ENCODE peak calls at places on chromosome 13, in ten cellular contexts. One of them, this sample, is unnamed.

GRCh38 chr13:104318121-104318520 is 1251.9 kb upstream of the SLC10A2 start:
- DNase-seq in brain microvascular endothelial cell: peak; percentile 71
- DNase-seq in nephron progenitor cell: no peak
- DNase-seq in GM23338: peak; percentile 15
- DNase-seq in left ventricle myocardium inferior: no peak
- DNase-seq in mucosa of descending colon: no peak
- DNase-seq in mesothelial cell of epicardium: no peak
- DNase-seq in progenitor cell of endocrine pancreas: no peak
- DNase-seq in cardiac fibroblast: peak; percentile 58
- DNase-seq in activated CD8-positive, alpha-beta T cell treated with anti-CD3 and anti-CD28 coated beads for 36 hours: no peak
- DNase-seq in this sample: no peak

GRCh38 chr13:78046349-78046748 is 127.7 kb upstream of the EDNRB start:
- DNase-seq in progenitor cell of endocrine pancreas: no peak
- DNase-seq in cardiac fibroblast: no peak
- DNase-seq in mesothelial cell of epicardium: no peak
- DNase-seq in brain microvascular endothelial cell: no peak
- DNase-seq in GM23338: no peak
- DNase-seq in left ventricle myocardium inferior: no peak
- DNase-seq in nephron progenitor cell: no peak
- DNase-seq in activated CD8-positive, alpha-beta T cell treated with anti-CD3 and anti-CD28 coated beads for 36 hours: no peak
- DNase-seq in mucosa of descending colon: no peak
- DNase-seq in this sample: no peak

GRCh38 chr13:39047560-39047959 is 9.3 kb downstream of the NHLRC3 start:
- DNase-seq in nephron progenitor cell: no peak
- DNase-seq in brain microvascular endothelial cell: no peak
- DNase-seq in mucosa of descending colon: no peak
- DNase-seq in GM23338: peak; percentile 80
- DNase-seq in cardiac fibroblast: no peak
- DNase-seq in left ventricle myocardium inferior: no peak
- DNase-seq in mesothelial cell of epicardium: no peak
- DNase-seq in activated CD8-positive, alpha-beta T cell treated with anti-CD3 and anti-CD28 coated beads for 36 hours: no peak
- DNase-seq in progenitor cell of endocrine pancreas: no peak
- DNase-seq in this sample: no peak

GRCh38 chr13:34462843-34463242 is 479.2 kb upstream of the NBEA start:
- DNase-seq in brain microvascular endothelial cell: peak; percentile 72
- DNase-seq in GM23338: no peak
- DNase-seq in left ventricle myocardium inferior: peak; percentile 17
- DNase-seq in cardiac fibroblast: peak; percentile 40
- DNase-seq in mesothelial cell of epicardium: no peak
- DNase-seq in progenitor cell of endocrine pancreas: no peak
- DNase-seq in nephron progenitor cell: no peak
- DNase-seq in activated CD8-positive, alpha-beta T cell treated with anti-CD3 and anti-CD28 coated beads for 36 hours: no peak
- DNase-seq in mucosa of descending colon: no peak
- DNase-seq in this sample: no peak

GRCh38 chr13:79533781-79534400 is 52.9 kb downstream of the NDFIP2 start:
- DNase-seq in activated CD8-positive, alpha-beta T cell treated with anti-CD3 and anti-CD28 coated beads for 36 hours: no peak
- DNase-seq in left ventricle myocardium inferior: no peak
- DNase-seq in mucosa of descending colon: no peak
- DNase-seq in cardiac fibroblast: peak; percentile 35
- DNase-seq in mesothelial cell of epicardium: no peak
- DNase-seq in progenitor cell of endocrine pancreas: no peak
- DNase-seq in brain microvascular endothelial cell: no peak
- DNase-seq in nephron progenitor cell: no peak
- DNase-seq in GM23338: no peak
- DNase-seq in this sample: no peak

GRCh38 chr13:114044486-114044885 is 70.6 kb upstream of the C13orf46 start:
- DNase-seq in mucosa of descending colon: no peak
- DNase-seq in cardiac fibroblast: peak; percentile 71
- DNase-seq in GM23338: no peak
- DNase-seq in activated CD8-positive, alpha-beta T cell treated with anti-CD3 and anti-CD28 coated beads for 36 hours: no peak
- DNase-seq in progenitor cell of endocrine pancreas: no peak
- DNase-seq in left ventricle myocardium inferior: no peak
- DNase-seq in mesothelial cell of epicardium: no peak
- DNase-seq in brain microvascular endothelial cell: no peak
- DNase-seq in nephron progenitor cell: no peak
- DNase-seq in this sample: no peak

GRCh38 chr13:111412251-111412650 is 91.8 kb downstream of the TEX29 start:
- DNase-seq in GM23338: no peak
- DNase-seq in cardiac fibroblast: no peak
- DNase-seq in brain microvascular endothelial cell: no peak
- DNase-seq in mesothelial cell of epicardium: no peak
- DNase-seq in activated CD8-positive, alpha-beta T cell treated with anti-CD3 and anti-CD28 coated beads for 36 hours: no peak
- DNase-seq in mucosa of descending colon: no peak
- DNase-seq in left ventricle myocardium inferior: no peak
- DNase-seq in nephron progenitor cell: no peak
- DNase-seq in progenitor cell of endocrine pancreas: no peak
- DNase-seq in this sample: no peak

GRCh38 chr13:43728411-43728810 is 58.4 kb downstream of the ENOX1 start:
- DNase-seq in activated CD8-positive, alpha-beta T cell treated with anti-CD3 and anti-CD28 coated beads for 36 hours: no peak
- DNase-seq in left ventricle myocardium inferior: no peak
- DNase-seq in progenitor cell of endocrine pancreas: no peak
- DNase-seq in nephron progenitor cell: no peak
- DNase-seq in mesothelial cell of epicardium: no peak
- DNase-seq in GM23338: no peak
- DNase-seq in mucosa of descending colon: no peak
- DNase-seq in cardiac fibroblast: no peak
- DNase-seq in brain microvascular endothelial cell: no peak
- DNase-seq in this sample: no peak

GRCh38 chr13:112696001-112696868 is 6.4 kb downstream of the ATP11A start:
- DNase-seq in mesothelial cell of epicardium: no peak
- DNase-seq in progenitor cell of endocrine pancreas: no peak
- DNase-seq in activated CD8-positive, alpha-beta T cell treated with anti-CD3 and anti-CD28 coated beads for 36 hours: no peak
- DNase-seq in left ventricle myocardium inferior: no peak
- DNase-seq in cardiac fibroblast: no peak
- DNase-seq in mucosa of descending colon: no peak
- DNase-seq in brain microvascular endothelial cell: no peak
- DNase-seq in nephron progenitor cell: no peak
- DNase-seq in GM23338: no peak
- DNase-seq in this sample: no peak

GRCh38 chr13:109479991-109480696 is 306.2 kb downstream of the IRS2 start:
- DNase-seq in cardiac fibroblast: peak; percentile 66
- DNase-seq in mucosa of descending colon: no peak
- DNase-seq in progenitor cell of endocrine pancreas: no peak
- DNase-seq in nephron progenitor cell: no peak
- DNase-seq in mesothelial cell of epicardium: no peak
- DNase-seq in left ventricle myocardium inferior: no peak
- DNase-seq in activated CD8-positive, alpha-beta T cell treated with anti-CD3 and anti-CD28 coated beads for 36 hours: no peak
- DNase-seq in brain microvascular endothelial cell: peak; percentile 72
- DNase-seq in GM23338: no peak
- DNase-seq in this sample: no peak

GRCh38 chr13:60134376-60134775 is 29.4 kb downstream of the DIAPH3 start:
- DNase-seq in progenitor cell of endocrine pancreas: no peak
- DNase-seq in mesothelial cell of epicardium: no peak
- DNase-seq in activated CD8-positive, alpha-beta T cell treated with anti-CD3 and anti-CD28 coated beads for 36 hours: peak; percentile 2
- DNase-seq in GM23338: peak; percentile 80
- DNase-seq in cardiac fibroblast: peak; percentile 45
- DNase-seq in nephron progenitor cell: no peak
- DNase-seq in left ventricle myocardium inferior: no peak
- DNase-seq in brain microvascular endothelial cell: no peak
- DNase-seq in mucosa of descending colon: no peak
- DNase-seq in this sample: no peak

GRCh38 chr13:104571161-104571889 is 1505.1 kb upstream of the SLC10A2 start:
- DNase-seq in left ventricle myocardium inferior: no peak
- DNase-seq in cardiac fibroblast: peak; percentile 85
- DNase-seq in mucosa of descending colon: no peak
- DNase-seq in mesothelial cell of epicardium: peak; percentile 75
- DNase-seq in activated CD8-positive, alpha-beta T cell treated with anti-CD3 and anti-CD28 coated beads for 36 hours: peak; percentile 21
- DNase-seq in nephron progenitor cell: peak; percentile 60
- DNase-seq in brain microvascular endothelial cell: peak; percentile 99
- DNase-seq in progenitor cell of endocrine pancreas: peak; percentile 56
- DNase-seq in GM23338: peak; percentile 79
- DNase-seq in this sample: no peak

GRCh38 chr13:100130092-100130491 is 41.2 kb downstream of the PCCA start:
- DNase-seq in GM23338: peak; percentile 41
- DNase-seq in nephron progenitor cell: no peak
- DNase-seq in mucosa of descending colon: no peak
- DNase-seq in left ventricle myocardium inferior: no peak
- DNase-seq in activated CD8-positive, alpha-beta T cell treated with anti-CD3 and anti-CD28 coated beads for 36 hours: no peak
- DNase-seq in progenitor cell of endocrine pancreas: no peak
- DNase-seq in brain microvascular endothelial cell: no peak
- DNase-seq in mesothelial cell of epicardium: no peak
- DNase-seq in cardiac fibroblast: peak; percentile 27
- DNase-seq in this sample: no peak

GRCh38 chr13:36430247-36431203 is 1.8 kb upstream of the CCNA1 start:
- DNase-seq in mesothelial cell of epicardium: no peak
- DNase-seq in mucosa of descending colon: no peak
- DNase-seq in brain microvascular endothelial cell: no peak
- DNase-seq in cardiac fibroblast: no peak
- DNase-seq in left ventricle myocardium inferior: peak; percentile 14
- DNase-seq in nephron progenitor cell: peak; percentile 19
- DNase-seq in GM23338: peak; percentile 73
- DNase-seq in progenitor cell of endocrine pancreas: no peak
- DNase-seq in activated CD8-positive, alpha-beta T cell treated with anti-CD3 and anti-CD28 coated beads for 36 hours: no peak
- DNase-seq in this sample: no peak

GRCh38 chr13:96982672-96983071 is 11.6 kb downstream of the OXGR1 start:
- DNase-seq in GM23338: no peak
- DNase-seq in progenitor cell of endocrine pancreas: no peak
- DNase-seq in cardiac fibroblast: peak; percentile 72
- DNase-seq in mesothelial cell of epicardium: no peak
- DNase-seq in left ventricle myocardium inferior: no peak
- DNase-seq in activated CD8-positive, alpha-beta T cell treated with anti-CD3 and anti-CD28 coated beads for 36 hours: no peak
- DNase-seq in nephron progenitor cell: no peak
- DNase-seq in mucosa of descending colon: no peak
- DNase-seq in brain microvascular endothelial cell: peak; percentile 6
- DNase-seq in this sample: no peak

GRCh38 chr13:107743983-107744382 is 471.4 kb downstream of the LIG4 start:
- DNase-seq in mesothelial cell of epicardium: no peak
- DNase-seq in left ventricle myocardium inferior: no peak
- DNase-seq in cardiac fibroblast: peak; percentile 35
- DNase-seq in GM23338: no peak
- DNase-seq in nephron progenitor cell: no peak
- DNase-seq in brain microvascular endothelial cell: no peak
- DNase-seq in activated CD8-positive, alpha-beta T cell treated with anti-CD3 and anti-CD28 coated beads for 36 hours: no peak
- DNase-seq in mucosa of descending colon: no peak
- DNase-seq in progenitor cell of endocrine pancreas: no peak
- DNase-seq in this sample: no peak

GRCh38 chr13:33228645-33229445 is 56.7 kb downstream of the STARD13 start:
- DNase-seq in cardiac fibroblast: peak; percentile 63
- DNase-seq in progenitor cell of endocrine pancreas: no peak
- DNase-seq in nephron progenitor cell: no peak
- DNase-seq in mucosa of descending colon: no peak
- DNase-seq in GM23338: peak; percentile 73
- DNase-seq in left ventricle myocardium inferior: no peak
- DNase-seq in brain microvascular endothelial cell: peak; percentile 63
- DNase-seq in mesothelial cell of epicardium: no peak
- DNase-seq in activated CD8-positive, alpha-beta T cell treated with anti-CD3 and anti-CD28 coated beads for 36 hours: no peak
- DNase-seq in this sample: no peak

GRCh38 chr13:71922191-71922590 is 55.2 kb upstream of the DACH1 start:
- DNase-seq in activated CD8-positive, alpha-beta T cell treated with anti-CD3 and anti-CD28 coated beads for 36 hours: no peak
- DNase-seq in mesothelial cell of epicardium: no peak
- DNase-seq in left ventricle myocardium inferior: no peak
- DNase-seq in nephron progenitor cell: no peak
- DNase-seq in progenitor cell of endocrine pancreas: no peak
- DNase-seq in GM23338: no peak
- DNase-seq in mucosa of descending colon: no peak
- DNase-seq in cardiac fibroblast: no peak
- DNase-seq in brain microvascular endothelial cell: peak; percentile 10
- DNase-seq in this sample: no peak

GRCh38 chr13:70795484-70795883 is 687.2 kb upstream of the KLHL1 start:
- DNase-seq in brain microvascular endothelial cell: no peak
- DNase-seq in left ventricle myocardium inferior: no peak
- DNase-seq in cardiac fibroblast: no peak
- DNase-seq in mesothelial cell of epicardium: no peak
- DNase-seq in progenitor cell of endocrine pancreas: no peak
- DNase-seq in nephron progenitor cell: no peak
- DNase-seq in GM23338: no peak
- DNase-seq in mucosa of descending colon: no peak
- DNase-seq in activated CD8-positive, alpha-beta T cell treated with anti-CD3 and anti-CD28 coated beads for 36 hours: no peak
- DNase-seq in this sample: no peak
- TF ChIP-seq CTCF in brain microvascular endothelial cell: no peak
- TF ChIP-seq CTCF in left ventricle myocardium inferior: no peak
- TF ChIP-seq CTCF in cardiac fibroblast: no peak
- TF ChIP-seq CTCF in mesothelial cell of epicardium: no peak
- TF ChIP-seq CTCF in progenitor cell of endocrine pancreas: peak; percentile 32
- TF ChIP-seq CTCF in nephron progenitor cell: peak; percentile 7
- TF ChIP-seq CTCF in GM23338: no peak
- TF ChIP-seq CTCF in mucosa of descending colon: no peak
- TF ChIP-seq CTCF in activated CD8-positive, alpha-beta T cell treated with anti-CD3 and anti-CD28 coated beads for 36 hours: no peak
- TF ChIP-seq CTCF in this sample: no peak

DNA sequence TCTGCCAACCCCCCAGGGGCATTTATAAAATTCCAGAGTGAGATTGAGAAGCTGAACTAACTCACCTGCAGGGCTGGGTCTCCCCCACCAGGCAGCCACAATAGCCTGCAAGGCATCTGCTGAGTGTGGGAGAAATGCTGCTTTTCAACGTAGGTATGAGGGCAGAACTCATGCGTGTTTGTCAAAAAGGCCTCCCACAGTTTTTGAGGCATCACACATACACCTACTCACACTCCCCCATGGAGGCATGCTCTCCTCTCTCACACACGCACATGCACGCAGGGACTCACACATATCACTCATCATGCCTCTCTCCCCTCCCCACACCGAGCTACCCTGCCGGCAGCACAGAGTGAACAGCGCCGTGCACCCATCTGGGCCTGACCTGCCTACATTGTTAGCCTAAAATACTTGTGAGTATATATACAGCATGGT is 390.5 kb downstream of the FGF9 start:
- DNase-seq in brain microvascular endothelial cell: no peak
- DNase-seq in activated CD8-positive, alpha-beta T cell treated with anti-CD3 and anti-CD28 coated beads for 36 hours: peak; percentile 76
- DNase-seq in cardiac fibroblast: no peak
- DNase-seq in mucosa of descending colon: no peak
- DNase-seq in nephron progenitor cell: no peak
- DNase-seq in left ventricle myocardium inferior: no peak
- DNase-seq in GM23338: peak; percentile 30
- DNase-seq in progenitor cell of endocrine pancreas: no peak
- DNase-seq in mesothelial cell of epicardium: no peak
- DNase-seq in this sample: no peak
- TF ChIP-seq CTCF in brain microvascular endothelial cell: no peak
- TF ChIP-seq CTCF in activated CD8-positive, alpha-beta T cell treated with anti-CD3 and anti-CD28 coated beads for 36 hours: no peak
- TF ChIP-seq CTCF in cardiac fibroblast: no peak
- TF ChIP-seq CTCF in mucosa of descending colon: no peak
- TF ChIP-seq CTCF in nephron progenitor cell: no peak
- TF ChIP-seq CTCF in left ventricle myocardium inferior: no peak
- TF ChIP-seq CTCF in GM23338: peak; percentile 29
- TF ChIP-seq CTCF in progenitor cell of endocrine pancreas: no peak
- TF ChIP-seq CTCF in mesothelial cell of epicardium: no peak
- TF ChIP-seq CTCF in this sample: no peak

GRCh38 chr13:19153782-19154450 is 27.7 kb downstream of the TUBA3C start:
- DNase-seq in mucosa of descending colon: no peak
- DNase-seq in activated CD8-positive, alpha-beta T cell treated with anti-CD3 and anti-CD28 coated beads for 36 hours: peak; percentile 30
- DNase-seq in cardiac fibroblast: no peak
- DNase-seq in mesothelial cell of epicardium: no peak
- DNase-seq in left ventricle myocardium inferior: no peak
- DNase-seq in progenitor cell of endocrine pancreas: no peak
- DNase-seq in brain microvascular endothelial cell: no peak
- DNase-seq in nephron progenitor cell: no peak
- DNase-seq in GM23338: no peak
- DNase-seq in this sample: no peak
- TF ChIP-seq CTCF in mucosa of descending colon: no peak
- TF ChIP-seq CTCF in activated CD8-positive, alpha-beta T cell treated with anti-CD3 and anti-CD28 coated beads for 36 hours: peak; percentile 32
- TF ChIP-seq CTCF in cardiac fibroblast: no peak
- TF ChIP-seq CTCF in mesothelial cell of epicardium: no peak
- TF ChIP-seq CTCF in left ventricle myocardium inferior: no peak
- TF ChIP-seq CTCF in progenitor cell of endocrine pancreas: no peak
- TF ChIP-seq CTCF in brain microvascular endothelial cell: no peak
- TF ChIP-seq CTCF in nephron progenitor cell: no peak
- TF ChIP-seq CTCF in GM23338: no peak
- TF ChIP-seq CTCF in this sample: no peak

GRCh38 chr13:27868639-27869435 is 51.0 kb upstream of the PDX1 start:
- DNase-seq in activated CD8-positive, alpha-beta T cell treated with anti-CD3 and anti-CD28 coated beads for 36 hours: no peak
- DNase-seq in left ventricle myocardium inferior: no peak
- DNase-seq in mucosa of descending colon: no peak
- DNase-seq in nephron progenitor cell: no peak
- DNase-seq in progenitor cell of endocrine pancreas: no peak
- DNase-seq in brain microvascular endothelial cell: peak; percentile 1
- DNase-seq in cardiac fibroblast: peak; percentile 16
- DNase-seq in GM23338: peak; percentile 56
- DNase-seq in mesothelial cell of epicardium: no peak
- DNase-seq in this sample: no peak

GRCh38 chr13:27869436-27870090 is 50.2 kb upstream of the PDX1 start:
- DNase-seq in left ventricle myocardium inferior: no peak
- DNase-seq in mesothelial cell of epicardium: no peak
- DNase-seq in progenitor cell of endocrine pancreas: no peak
- DNase-seq in brain microvascular endothelial cell: no peak
- DNase-seq in cardiac fibroblast: no peak
- DNase-seq in activated CD8-positive, alpha-beta T cell treated with anti-CD3 and anti-CD28 coated beads for 36 hours: no peak
- DNase-seq in mucosa of descending colon: no peak
- DNase-seq in GM23338: no peak
- DNase-seq in nephron progenitor cell: no peak
- DNase-seq in this sample: no peak
- TF ChIP-seq CTCF in left ventricle myocardium inferior: no peak
- TF ChIP-seq CTCF in mesothelial cell of epicardium: peak; percentile 16
- TF ChIP-seq CTCF in progenitor cell of endocrine pancreas: no peak
- TF ChIP-seq CTCF in brain microvascular endothelial cell: no peak
- TF ChIP-seq CTCF in cardiac fibroblast: no peak
- TF ChIP-seq CTCF in activated CD8-positive, alpha-beta T cell treated with anti-CD3 and anti-CD28 coated beads for 36 hours: peak; percentile 51
- TF ChIP-seq CTCF in mucosa of descending colon: no peak
- TF ChIP-seq CTCF in GM23338: no peak
- TF ChIP-seq CTCF in nephron progenitor cell: no peak
- TF ChIP-seq CTCF in this sample: no peak